ENCODE peak calls at places on chromosomes 2 and 18, in ten cellular contexts. T is colonic mucosa, M is brain microvascular endothelial cell, V is dorsolateral prefrontal cortex, E is pancreas, Q is body of pancreas, D is lung, R is endodermal cell, J is adrenal gland, A is cardiac muscle cell. U is an unnamed sample.

GRCh38 chr18:26746284-26747130 is 119.0 kb downstream of the AQP4 start:
- DNase-seq in T (no peak), M (no peak), V (no peak), E (no peak), Q (no peak), D (no peak), R (no peak), J (no peak), A (no peak), U (peak)

GRCh38 chr2:234565201-234565600 is 68.3 kb upstream of the ARL4C start:
- DNase-seq in T (no peak), M (no peak), V (no peak), E (no peak), Q (no peak), D (no peak), R (no peak), J (no peak), A (no peak), U (no peak)

GRCh38 chr2:12678189-12678588 is 38.5 kb upstream of the TRIB2 start:
- DNase-seq in T (no peak), M (no peak), V (no peak), E (no peak), Q (no peak), D (no peak), R (no peak), J (no peak), A (no peak), U (no peak)

GRCh38 chr2:148726228-148726627 is 81.7 kb downstream of the EPC2 start:
- DNase-seq in T (no peak), M (no peak), V (no peak), E (no peak), Q (no peak), D (no peak), R (no peak), J (no peak), A (no peak), U (no peak)

GRCh38 chr2:16394986-16395550 is 270.6 kb downstream of the CYRIA start:
- DNase-seq in T (no peak), M (no peak), V (no peak), E (no peak), Q (no peak), D (no peak), R (no peak), J (no peak), A (no peak), U (no peak)

GRCh38 chr2:12399244-12399643 is 317.5 kb upstream of the TRIB2 start:
- DNase-seq in T (no peak), M (no peak), V (no peak), E (no peak), Q (no peak), D (no peak), R (no peak), J (no peak), A (peak), U (no peak)

GRCh38 chr18:59697236-59697932 is at the start of gene CCBE1:
- DNase-seq in T (peak), M (peak), V (no peak), E (peak), Q (peak), D (peak), R (peak), J (peak), A (peak), U (peak)

GRCh38 chr2:219352448-219353023 is 20.0 kb upstream of the RESP18 start:
- DNase-seq in T (peak), M (peak), V (peak), E (peak), Q (peak), D (peak), R (peak), J (peak), A (peak), U (peak)

GRCh38 chr2:66508358-66509071 is 73.6 kb downstream of the MEIS1 start:
- DNase-seq in T (no peak), M (no peak), V (no peak), E (no peak), Q (no peak), D (no peak), R (peak), J (no peak), A (no peak), U (no peak)

GRCh38 chr2:149410701-149411484 is 80.5 kb downstream of the LYPD6 start:
- DNase-seq in T (no peak), M (no peak), V (no peak), E (no peak), Q (no peak), D (no peak), R (no peak), J (no peak), A (no peak), U (no peak)

GRCh38 chr2:152743004-152743403 is 24.6 kb downstream of the ARL6IP6 start:
- DNase-seq in T (no peak), M (no peak), V (no peak), E (no peak), Q (no peak), D (no peak), R (no peak), J (no peak), A (peak), U (peak)

GRCh38 chr2:75788154-75788553 is 77.4 kb upstream of the GCFC2 start:
- DNase-seq in T (no peak), M (no peak), V (no peak), E (peak), Q (peak), D (peak), R (no peak), J (no peak), A (no peak), U (no peak)

GRCh38 chr2:177106212-177106611 is 106.4 kb upstream of the HNRNPA3 start:
- DNase-seq in T (no peak), M (no peak), V (no peak), E (no peak), Q (no peak), D (no peak), R (peak), J (no peak), A (no peak), U (no peak)
- TF ChIP-seq CTCF in T (no peak), M (peak), V (no peak), E (no peak), Q (no peak), D (no peak), R (peak), J (no peak), A (no peak), U (peak)

GRCh38 chr2:237411683-237412349 is 2.1 kb downstream of the COL6A3 start:
- DNase-seq in T (no peak), M (no peak), V (no peak), E (no peak), Q (no peak), D (no peak), R (no peak), J (no peak), A (no peak), U (peak)
- H3K4me3 ChIP-seq in T (peak), M (peak), V (no peak), E (no peak), Q (no peak), D (no peak), R (no peak), J (peak), A (no peak), U (peak)

GRCh38 chr18:49648811-49649210 is 87.0 kb downstream of the LIPG start:
- DNase-seq in T (no peak), M (no peak), V (no peak), E (no peak), Q (no peak), D (no peak), R (peak), J (no peak), A (no peak), U (no peak)
- TF ChIP-seq CTCF in T (no peak), M (peak), V (no peak), E (no peak), Q (peak), D (no peak), R (peak), J (no peak), A (no peak), U (no peak)

GRCh38 chr2:182864949-182865348 is 1.5 kb downstream of the FRZB start:
- DNase-seq in T (no peak), M (no peak), V (no peak), E (no peak), Q (no peak), D (no peak), R (no peak), J (no peak), A (no peak), U (no peak)
- H3K4me3 ChIP-seq in T (no peak), M (no peak), V (no peak), E (no peak), Q (no peak), D (no peak), R (peak), J (no peak), A (no peak), U (no peak)

U was measured in fibroblast of pulmonary artery.